ENCODE peak calls at places on chromosomes 7 and 10, in four cellular contexts. One of them, this sample, is unnamed. For H3K9me3 and H3K27me3, the result is how much of the 10 kb centered on the place peaks cover.

GRCh38 chr10:15725603-15726002 is 5.9 kb upstream of the ITGA8 start:
- DNase-seq in neural progenitor cell: peak
- DNase-seq in heart left ventricle: no peak
- DNase-seq in Peyer's patch: no peak
- DNase-seq in this sample: peak

GRCh38 chr7:29488203-29488970 is 75.2 kb upstream of the PRR15 start:
- DNase-seq in heart left ventricle: no peak
- DNase-seq in Peyer's patch: no peak
- DNase-seq in neural progenitor cell: no peak
- DNase-seq in this sample: no peak

GRCh38 chr7:112266595-112267270 is 60.2 kb downstream of the ZNF277 start:
- DNase-seq in Peyer's patch: no peak
- DNase-seq in heart left ventricle: no peak
- DNase-seq in neural progenitor cell: no peak
- DNase-seq in this sample: no peak

GRCh38 chr10:86730227-86730626 is 26.2 kb upstream of the BMPR1A start:
- DNase-seq in heart left ventricle: peak
- DNase-seq in Peyer's patch: peak
- DNase-seq in neural progenitor cell: no peak
- DNase-seq in this sample: no peak

GRCh38 chr7:100057006-100057405 is 7.4 kb downstream of the ZSCAN21 start:
- DNase-seq in neural progenitor cell: no peak
- DNase-seq in Peyer's patch: no peak
- DNase-seq in heart left ventricle: no peak
- DNase-seq in this sample: no peak

GRCh38 chr10:103781329-103782061 is 73.9 kb downstream of the SH3PXD2A start:
- DNase-seq in heart left ventricle: peak
- DNase-seq in Peyer's patch: peak
- DNase-seq in neural progenitor cell: peak
- DNase-seq in this sample: no peak

GRCh38 chr10:84665883-84666463 is 337.6 kb downstream of the CCSER2 start:
- DNase-seq in heart left ventricle: no peak
- DNase-seq in neural progenitor cell: peak
- DNase-seq in Peyer's patch: no peak
- DNase-seq in this sample: peak

GRCh38 chr7:156611393-156612010 is 29.1 kb upstream of the RNF32 start:
- DNase-seq in Peyer's patch: no peak
- DNase-seq in neural progenitor cell: no peak
- DNase-seq in heart left ventricle: no peak
- DNase-seq in this sample: no peak

GRCh38 chr10:124562425-124563060 is 100.9 kb downstream of the LHPP start:
- DNase-seq in heart left ventricle: no peak
- DNase-seq in Peyer's patch: no peak
- DNase-seq in neural progenitor cell: no peak
- DNase-seq in this sample: no peak

GRCh38 chr7:127809285-127809702 is 157.3 kb downstream of the SND1 start:
- DNase-seq in Peyer's patch: no peak
- DNase-seq in heart left ventricle: no peak
- DNase-seq in neural progenitor cell: peak
- DNase-seq in this sample: no peak

GRCh38 chr7:159329979-159330378 is 185.3 kb upstream of the VIPR2 start:
- DNase-seq in heart left ventricle: no peak
- DNase-seq in Peyer's patch: no peak
- DNase-seq in neural progenitor cell: no peak
- DNase-seq in this sample: no peak
- H3K9me3 ChIP-seq in heart left ventricle: under half
- H3K9me3 ChIP-seq in Peyer's patch: under half
- H3K9me3 ChIP-seq in neural progenitor cell: under half
- H3K9me3 ChIP-seq in this sample: under half

DNA sequence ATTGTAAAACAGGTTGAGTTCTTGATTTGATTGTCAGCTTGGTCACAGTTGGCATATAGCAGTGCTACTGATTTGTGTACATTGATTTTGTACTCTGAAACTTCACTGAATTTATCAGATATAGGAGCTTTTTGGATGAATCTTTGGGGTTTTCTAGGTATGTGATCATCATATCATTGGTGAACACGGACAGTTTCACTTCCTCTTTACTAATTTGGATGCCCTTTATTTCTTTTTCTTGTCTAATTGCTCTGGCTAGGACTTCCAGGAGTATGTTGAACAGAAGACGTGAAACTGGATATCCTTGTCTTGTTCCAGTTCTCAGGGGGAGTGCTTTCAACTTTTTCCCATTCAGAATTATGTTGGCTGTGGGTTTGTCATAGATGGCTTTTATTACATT is 86.9 kb downstream of the EXOC4 start:
- DNase-seq in neural progenitor cell: no peak
- DNase-seq in heart left ventricle: no peak
- DNase-seq in Peyer's patch: no peak
- DNase-seq in this sample: no peak
- H3K27me3 ChIP-seq in neural progenitor cell: under half
- H3K27me3 ChIP-seq in heart left ventricle: under half
- H3K27me3 ChIP-seq in Peyer's patch: under half
- H3K27me3 ChIP-seq in this sample: under half

GRCh38 chr7:12570148-12570528 is 382 bp upstream of the SCIN start:
- DNase-seq in neural progenitor cell: peak
- DNase-seq in heart left ventricle: no peak
- DNase-seq in Peyer's patch: peak
- DNase-seq in this sample: peak
- H3K4me3 ChIP-seq in neural progenitor cell: peak
- H3K4me3 ChIP-seq in heart left ventricle: peak
- H3K4me3 ChIP-seq in Peyer's patch: peak
- H3K4me3 ChIP-seq in this sample: peak

DNA sequence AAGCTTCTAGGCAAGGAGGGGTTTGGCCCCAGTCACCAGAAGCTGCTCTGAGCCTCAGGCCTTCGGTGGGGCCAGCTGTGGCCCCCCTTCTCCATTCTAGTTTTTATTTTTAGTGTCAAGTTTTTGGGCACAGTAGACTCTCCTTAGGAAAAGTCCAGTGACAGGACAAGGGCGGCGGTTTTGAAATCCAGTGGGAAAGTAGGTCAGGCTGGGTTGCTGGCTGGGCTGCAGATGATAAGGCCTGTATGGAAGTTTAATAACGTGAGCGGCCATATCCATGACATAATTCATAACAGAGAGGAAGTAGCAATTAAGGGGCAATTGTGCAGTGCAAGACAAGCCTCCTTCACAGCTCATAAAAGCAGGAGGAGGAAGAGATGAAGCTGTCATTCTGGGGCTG is 87.1 kb upstream of the ZNF716 start:
- DNase-seq in heart left ventricle: peak
- DNase-seq in Peyer's patch: no peak
- DNase-seq in neural progenitor cell: no peak
- DNase-seq in this sample: no peak
- H3K9me3 ChIP-seq in heart left ventricle: under half
- H3K9me3 ChIP-seq in Peyer's patch: under half
- H3K9me3 ChIP-seq in neural progenitor cell: under half
- H3K9me3 ChIP-seq in this sample: under half

GRCh38 chr7:158442260-158442659 is 145.4 kb downstream of the PTPRN2 start:
- DNase-seq in heart left ventricle: no peak
- DNase-seq in Peyer's patch: no peak
- DNase-seq in neural progenitor cell: peak
- DNase-seq in this sample: no peak
- H3K27me3 ChIP-seq in heart left ventricle: under half
- H3K27me3 ChIP-seq in Peyer's patch: under half
- H3K27me3 ChIP-seq in neural progenitor cell: under half
- H3K27me3 ChIP-seq in this sample: under half

DNA sequence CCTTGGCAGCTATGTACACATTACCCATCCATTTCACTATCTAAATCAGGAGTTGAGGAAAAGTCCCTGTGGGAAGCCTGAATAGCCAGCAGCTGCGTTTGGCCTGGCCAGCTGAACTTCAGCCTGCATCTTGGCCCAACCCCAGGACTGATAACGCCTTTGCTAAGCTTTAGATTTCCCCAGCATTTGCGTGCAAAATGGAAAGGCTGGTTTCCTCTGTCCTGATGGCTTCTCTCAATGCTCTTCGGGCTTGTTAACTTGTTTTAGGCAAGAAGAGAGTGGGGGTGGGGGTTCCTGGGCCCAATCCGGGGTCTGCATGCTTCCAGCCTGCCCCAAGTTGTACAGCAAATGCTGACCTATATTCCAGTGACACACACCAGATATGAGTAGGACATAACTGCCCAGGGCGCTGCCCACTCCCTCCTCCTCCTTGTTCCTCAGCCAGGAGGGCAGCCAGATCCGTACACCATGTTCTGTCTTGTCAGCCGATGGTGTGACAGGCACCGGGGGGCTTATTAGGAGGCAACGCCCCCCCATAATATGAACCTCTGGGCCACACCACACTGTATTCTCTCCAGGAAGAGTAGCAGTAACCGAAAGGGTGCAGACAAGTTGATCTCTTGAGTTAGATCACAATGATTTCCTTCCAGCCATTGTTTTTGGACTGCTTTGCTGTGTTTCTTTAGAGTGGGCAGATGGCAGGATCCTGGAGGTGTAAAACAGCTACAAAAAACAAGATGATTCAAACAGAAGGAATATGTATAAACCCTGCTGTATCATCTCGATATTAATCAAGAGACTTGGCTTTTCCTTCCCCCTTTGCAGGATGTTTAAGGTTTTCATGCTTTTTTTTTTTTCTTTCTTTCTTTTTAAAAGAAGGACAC is 339.0 kb downstream of the RNLS start:
- DNase-seq in heart left ventricle: peak
- DNase-seq in Peyer's patch: peak
- DNase-seq in neural progenitor cell: no peak
- DNase-seq in this sample: no peak
- H3K4me3 ChIP-seq in heart left ventricle: peak
- H3K4me3 ChIP-seq in Peyer's patch: no peak
- H3K4me3 ChIP-seq in neural progenitor cell: no peak
- H3K4me3 ChIP-seq in this sample: no peak